ENCODE peak calls at places on chromosomes 2 and 18, in four cellular contexts. A is H9, H is IMR-90, F is H1. C is an unnamed sample.

GRCh38 chr2:144162652-144163051 is 357.3 kb downstream of the ZEB2 start:
- DNase-seq in A (peak), H (no peak), F (no peak), C (peak)

GRCh38 chr18:47868744-47869143 is 61.7 kb downstream of the SMAD2 start:
- DNase-seq in A (no peak), H (no peak), F (no peak), C (no peak)

GRCh38 chr2:37583867-37584266 is 87.6 kb downstream of the CDC42EP3 start:
- DNase-seq in A (no peak), H (peak), F (no peak), C (peak)

GRCh38 chr2:154161286-154161685 is 289.6 kb downstream of the GALNT13 start:
- DNase-seq in A (no peak), H (no peak), F (no peak), C (no peak)

GRCh38 chr2:96118698-96119388 is 2.5 kb upstream of the ADRA2B start:
- DNase-seq in A (no peak), H (no peak), F (no peak), C (no peak)

GRCh38 chr2:147844691-147845607 is at the start of gene ACVR2A:
- DNase-seq in A (peak), H (peak), F (no peak), C (peak)

GRCh38 chr18:76805221-76805620 is 17.1 kb upstream of the ZNF236 start:
- DNase-seq in A (no peak), H (peak), F (no peak), C (peak)

GRCh38 chr18:72995558-72995957 is 127.8 kb upstream of the NETO1 start:
- DNase-seq in A (no peak), H (no peak), F (no peak), C (no peak)

GRCh38 chr2:231462729-231463465 is 1.4 kb downstream of the NCL start:
- DNase-seq in A (no peak), H (no peak), F (no peak), C (no peak)

GRCh38 chr2:36539631-36540030 is 58.3 kb downstream of the FEZ2 start:
- DNase-seq in A (no peak), H (peak), F (no peak), C (no peak)

GRCh38 chr2:241810304-241811208 is 1.6 kb downstream of the NEU4 start:
- DNase-seq in A (peak), H (no peak), F (no peak), C (no peak)

GRCh38 chr2:130807659-130808385 is 28.9 kb upstream of the ARHGEF4 start:
- DNase-seq in A (no peak), H (no peak), F (no peak), C (no peak)

GRCh38 chr2:60285476-60286316 is 267.8 kb downstream of the BCL11A start:
- DNase-seq in A (no peak), H (no peak), F (no peak), C (no peak)

GRCh38 chr2:12467303-12467702 is 249.4 kb upstream of the TRIB2 start:
- DNase-seq in A (no peak), H (no peak), F (no peak), C (no peak)

GRCh38 chr2:8684885-8685696 is 3.2 kb downstream of the ID2 start:
- DNase-seq in A (peak), H (peak), F (no peak), C (peak)

GRCh38 chr2:8684421-8684884 is 2.6 kb downstream of the ID2 start:
- DNase-seq in A (no peak), H (peak), F (no peak), C (peak)

GRCh38 chr2:8681786-8682692 is at the start of gene ID2:
- DNase-seq in A (peak), H (peak), F (peak), C (peak)

GRCh38 chr2:8680931-8681760 is 710 bp upstream of the ID2 start:
- DNase-seq in A (peak), H (peak), F (no peak), C (peak)

DNA sequence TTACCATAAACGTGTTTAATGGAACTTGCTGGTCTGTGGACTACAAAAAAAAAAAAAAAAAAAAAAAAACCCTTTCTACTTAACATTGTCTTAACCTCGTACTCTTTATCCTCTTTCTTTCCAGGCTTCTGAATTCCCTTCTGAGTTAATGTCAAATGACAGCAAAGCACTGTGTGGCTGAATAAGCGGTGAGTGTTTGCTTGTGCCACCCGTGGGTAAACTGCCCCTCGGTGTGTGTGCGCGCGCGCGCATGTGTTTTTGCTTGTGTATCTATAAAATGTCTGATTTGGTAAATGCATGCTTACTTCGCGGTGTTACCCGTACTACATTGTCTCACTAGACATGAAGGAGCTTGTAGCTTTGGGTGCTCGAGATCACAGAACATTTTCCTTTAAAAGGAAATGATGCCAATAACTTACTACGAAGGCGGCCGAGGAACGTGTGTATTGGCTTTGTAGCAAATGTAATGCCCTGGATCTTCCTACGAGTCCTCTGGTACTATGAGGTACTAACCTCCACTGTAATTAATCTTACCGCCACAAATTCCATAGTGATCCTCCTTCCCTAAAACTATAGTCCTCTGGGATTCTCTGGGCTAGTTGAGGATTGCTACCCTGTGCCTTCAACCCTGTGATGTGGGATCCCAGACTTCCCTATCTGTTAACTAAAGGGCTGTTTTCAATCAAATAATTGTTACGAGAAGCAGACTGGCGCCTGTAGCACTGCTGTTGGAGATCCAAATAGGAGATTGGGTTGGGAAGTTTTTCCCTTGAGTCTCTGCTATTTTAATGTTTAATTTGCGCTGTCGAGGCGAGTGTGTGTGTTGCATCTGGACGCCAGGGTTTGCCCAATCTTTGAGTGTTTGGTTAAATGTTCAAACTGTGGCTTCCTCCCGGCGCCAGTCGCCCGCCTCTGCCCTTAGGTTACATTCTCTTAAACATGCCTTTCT is 1.1 kb downstream of the ID2 start:
- DNase-seq in A (no peak), H (peak), F (no peak), C (peak)
- H4K8ac ChIP-seq in A (no peak), H (no peak), F (no peak), C (no peak)

DNA sequence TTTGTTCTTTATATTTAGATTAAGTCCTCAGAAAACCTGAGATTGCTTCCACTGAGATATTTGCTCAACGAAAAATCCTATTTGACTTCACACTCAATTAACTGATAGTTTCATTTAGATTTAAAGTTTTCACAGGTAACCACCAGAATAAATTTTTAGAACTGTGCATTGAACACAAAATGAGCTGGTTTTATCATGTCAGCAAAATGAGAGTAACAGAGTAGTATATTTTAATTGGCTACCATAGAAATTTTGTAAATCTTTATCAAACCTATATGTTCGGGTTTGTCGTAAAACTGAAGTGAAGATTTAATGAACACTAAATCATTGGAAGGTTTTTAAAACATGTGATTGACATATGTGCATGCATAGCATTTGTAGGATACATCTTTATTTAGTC is 32.7 kb upstream of the MFF start:
- DNase-seq in A (no peak), H (no peak), F (no peak), C (no peak)
- H4K5ac ChIP-seq in A (no peak), H (no peak), F (no peak), C (no peak)

GRCh38 chr2:99422599-99422998 is 67.2 kb downstream of the REV1 start:
- DNase-seq in A (no peak), H (no peak), F (no peak), C (no peak)
- H4K8ac ChIP-seq in A (no peak), H (no peak), F (no peak), C (no peak)

GRCh38 chr2:112768432-112768831 is 4.0 kb upstream of the CKAP2L start:
- DNase-seq in A (no peak), H (peak), F (no peak), C (no peak)

GRCh38 chr2:112767693-112768380 is 3.4 kb upstream of the CKAP2L start:
- DNase-seq in A (no peak), H (no peak), F (no peak), C (no peak)

GRCh38 chr2:112764071-112765044 is at the start of gene CKAP2L:
- DNase-seq in A (peak), H (peak), F (peak), C (peak)

GRCh38 chr2:112762276-112762675 is 2.1 kb downstream of the CKAP2L start:
- DNase-seq in A (no peak), H (no peak), F (no peak), C (no peak)

DNA sequence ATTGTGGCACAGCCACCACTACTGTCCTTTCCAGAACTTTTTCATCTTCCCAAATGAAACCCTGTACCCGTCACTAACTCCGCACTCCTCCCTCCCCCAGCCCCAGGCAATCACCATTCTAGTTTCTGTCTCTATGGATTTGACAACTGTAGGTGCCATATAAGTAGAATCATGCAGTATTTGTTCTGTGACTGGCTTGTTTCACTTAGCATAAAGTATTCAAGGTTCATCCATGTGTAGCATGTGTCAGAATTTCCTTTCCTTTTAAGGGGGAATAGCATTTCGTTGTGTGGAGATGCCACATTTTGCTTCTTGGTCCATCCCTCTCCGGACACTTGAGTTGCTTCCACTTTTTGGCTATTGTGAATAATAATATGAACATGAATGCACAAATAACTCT is 842 bp upstream of the CKAP2L start:
- DNase-seq in A (no peak), H (no peak), F (no peak), C (no peak)
- H4K5ac ChIP-seq in A (no peak), H (no peak), F (no peak), C (no peak)

GRCh38 chr2:216425008-216425780 is 12.9 kb downstream of the SMARCAL1 start:
- DNase-seq in A (no peak), H (no peak), F (no peak), C (no peak)
- H4K8ac ChIP-seq in A (no peak), H (no peak), F (no peak), C (no peak)

GRCh38 chr2:192438239-192438638 is 243.5 kb upstream of the TMEFF2 start:
- DNase-seq in A (no peak), H (no peak), F (no peak), C (no peak)
- H4K5ac ChIP-seq in A (no peak), H (no peak), F (no peak), C (no peak)

GRCh38 chr18:35027206-35027605 is 14.0 kb upstream of the MAPRE2 start:
- DNase-seq in A (no peak), H (no peak), F (no peak), C (no peak)

GRCh38 chr18:35029770-35030169 is 11.4 kb upstream of the MAPRE2 start:
- DNase-seq in A (no peak), H (no peak), F (no peak), C (no peak)

GRCh38 chr18:35030234-35030989 is 10.8 kb upstream of the MAPRE2 start:
- DNase-seq in A (no peak), H (no peak), F (no peak), C (no peak)

GRCh38 chr18:35028556-35028955 is 12.7 kb upstream of the MAPRE2 start:
- DNase-seq in A (no peak), H (no peak), F (no peak), C (no peak)

DNA sequence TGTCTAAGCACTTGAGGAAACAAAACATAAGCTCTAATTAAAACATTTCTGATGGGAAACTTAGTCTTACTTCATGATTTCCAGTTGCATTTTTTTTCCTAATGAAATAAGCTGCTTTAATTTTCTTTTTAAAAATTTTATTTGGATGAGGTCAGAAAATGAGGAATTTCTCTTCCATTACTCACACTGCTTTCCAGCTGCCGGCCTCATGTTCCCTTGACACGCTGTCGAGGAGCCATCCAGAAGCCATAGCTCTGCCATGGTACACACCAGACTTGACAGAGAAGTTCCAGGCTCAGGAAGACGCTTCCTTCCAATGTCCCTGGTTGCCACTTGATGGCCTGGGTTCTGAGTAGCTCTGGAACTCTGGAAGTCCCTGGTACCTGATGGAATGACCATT is 12.1 kb upstream of the MAPRE2 start:
- DNase-seq in A (no peak), H (peak), F (no peak), C (no peak)
- H4K8ac ChIP-seq in A (no peak), H (peak), F (no peak), C (no peak)

DNA sequence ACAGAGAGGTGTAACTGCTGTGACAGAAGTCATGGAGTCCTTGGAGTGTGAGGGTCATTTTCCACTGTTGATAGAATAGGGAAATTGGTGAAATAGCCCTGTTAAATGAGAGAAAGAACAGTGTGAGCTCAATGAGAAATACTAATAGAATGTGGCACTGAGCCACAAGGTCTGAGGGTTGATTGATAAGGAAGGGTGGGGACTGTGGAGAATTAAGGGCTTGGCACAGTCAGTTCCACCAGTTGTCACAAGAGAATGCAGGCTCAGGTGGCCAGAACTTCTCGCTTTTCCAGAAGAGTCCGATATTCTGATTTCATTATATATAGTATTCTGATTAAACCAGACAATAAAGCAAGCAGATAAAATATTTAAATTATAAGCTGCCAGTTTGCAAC is 9.1 kb upstream of the IL1RN start:
- DNase-seq in A (no peak), H (no peak), F (no peak), C (no peak)
- H4K5ac ChIP-seq in A (no peak), H (no peak), F (no peak), C (no peak)

DNA sequence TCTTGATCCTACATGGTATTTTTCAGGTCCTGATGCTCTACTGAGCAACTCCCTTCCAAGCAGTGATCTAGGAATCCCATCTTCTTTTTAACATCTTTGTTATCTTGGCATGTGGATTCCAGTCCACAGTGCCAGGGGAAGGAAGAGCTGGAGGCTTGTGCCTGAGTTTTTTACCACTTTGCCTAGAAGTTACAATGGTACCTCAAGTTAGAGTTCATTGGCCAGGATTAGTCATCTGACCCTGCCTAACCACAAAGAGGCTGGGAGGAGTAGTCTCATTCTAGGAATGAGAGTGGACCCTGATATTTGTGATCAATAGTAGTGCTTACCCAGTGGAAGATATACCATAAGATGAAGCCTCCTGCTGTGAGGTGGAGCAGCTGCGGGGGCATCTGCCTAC is 109.3 kb downstream of the ADCYAP1 start:
- DNase-seq in A (no peak), H (no peak), F (no peak), C (peak)
- H4K8ac ChIP-seq in A (no peak), H (no peak), F (no peak), C (no peak)

GRCh38 chr2:46297546-46298271 is 502 bp downstream of the EPAS1 start:
- DNase-seq in A (peak), H (no peak), F (no peak), C (peak)

GRCh38 chr2:46296840-46297545 is at the start of gene EPAS1:
- DNase-seq in A (peak), H (peak), F (peak), C (peak)

GRCh38 chr2:46299365-46300263 is 2.4 kb downstream of the EPAS1 start:
- DNase-seq in A (peak), H (peak), F (no peak), C (peak)

GRCh38 chr2:46298522-46299351 is 1.5 kb downstream of the EPAS1 start:
- DNase-seq in A (peak), H (peak), F (no peak), C (peak)

DNA sequence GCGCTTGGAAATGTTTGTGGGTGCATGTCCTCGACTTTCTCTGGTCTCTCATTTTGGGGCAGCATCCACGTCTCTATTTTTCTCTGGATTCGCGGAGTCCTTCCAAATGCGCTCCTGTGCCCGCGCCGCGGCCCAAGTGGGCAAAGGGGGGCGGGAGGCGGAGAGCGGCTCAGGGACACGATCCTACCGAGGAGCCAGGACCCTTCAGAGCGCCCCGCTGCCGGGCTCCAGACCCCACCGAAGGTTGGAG is 990 bp downstream of the EPAS1 start:
- DNase-seq in A (no peak), H (no peak), F (no peak), C (no peak)
- H4K5ac ChIP-seq in A (no peak), H (no peak), F (no peak), C (no peak)